ENCODE peak calls at places on chromosomes 5 and 9, in eight cellular contexts. Q is EH; H is stimulated activated effector memory CD8-positive, alpha-beta T cell treated with anti-CD3 and anti-CD28 coated beads, Interleukin-12 subunit alpha, Interleukin-12 subunit beta, amount 100 ng/mL, for 72 hours; D is GM03348; G is GF-D8; V is stimulated activated CD4-positive, alpha-beta T cell treated with anti-CD3 and anti-CD28 coated beads, Interleukin-1b, Interleukin-23, amount 100 ng/mL, for 48 hours; I is activated T-cell treated with anti-CD3 and anti-CD28 coated beads, Interleukin-2, amount 50 U/mL, for 1 hour; N is psoas muscle. F is an unnamed sample.

GRCh38 chr5:77892061-77893010 is 116.2 kb upstream of the TBCA start:
- DNase-seq in V (no peak), N (no peak), Q (no peak), H (no peak), I (no peak), D (no peak), G (no peak), F (no peak)

GRCh38 chr9:93107151-93107824 is 11.3 kb downstream of the CARD19 start:
- DNase-seq in N (peak), V (no peak), Q (no peak), D (no peak), H (no peak), G (no peak), I (peak), F (no peak)

GRCh38 chr9:96523429-96523828 is 73.5 kb downstream of the HABP4 start:
- DNase-seq in G (no peak), N (no peak), D (no peak), H (no peak), Q (no peak), I (no peak), V (no peak), F (no peak)

GRCh38 chr5:133445744-133446143 is 166.6 kb downstream of the FSTL4 start:
- DNase-seq in I (no peak), D (no peak), G (no peak), H (no peak), V (no peak), Q (no peak), N (no peak), F (no peak)

GRCh38 chr5:15794117-15794985 is 294.4 kb downstream of the FBXL7 start:
- DNase-seq in V (no peak), H (no peak), I (no peak), G (no peak), Q (peak), D (peak), N (no peak), F (no peak)

GRCh38 chr5:61467766-61468482 is 135.9 kb downstream of the ZSWIM6 start:
- DNase-seq in V (no peak), N (no peak), Q (peak), H (no peak), G (no peak), I (no peak), D (peak), F (no peak)

GRCh38 chr5:175460126-175460525 is 16.1 kb upstream of the DRD1 start:
- DNase-seq in G (no peak), I (no peak), Q (peak), N (no peak), D (peak), H (no peak), V (no peak), F (peak)

GRCh38 chr5:33091571-33092363 is 349.0 kb upstream of the TARS1 start:
- DNase-seq in H (no peak), G (no peak), D (peak), N (no peak), I (no peak), Q (peak), V (no peak), F (no peak)

GRCh38 chr5:148084269-148084668 is 20.5 kb downstream of the SPINK5 start:
- DNase-seq in Q (no peak), G (no peak), I (no peak), V (no peak), D (no peak), N (no peak), H (no peak), F (no peak)

GRCh38 chr9:83620841-83621636 is 1.9 kb upstream of the IDNK start:
- DNase-seq in Q (peak), G (no peak), I (peak), N (no peak), H (peak), D (peak), V (peak), F (peak)

GRCh38 chr9:21554813-21555212 is 72.7 kb upstream of the IFNE start:
- DNase-seq in I (no peak), V (no peak), G (no peak), H (no peak), N (no peak), D (no peak), Q (no peak), F (no peak)

GRCh38 chr5:55234171-55234700 is 828 bp upstream of the CCNO start:
- DNase-seq in D (peak), Q (peak), H (no peak), I (no peak), N (no peak), G (no peak), V (no peak), F (no peak)

GRCh38 chr5:136656811-136657210 is 291.5 kb upstream of the TRPC7 start:
- DNase-seq in I (no peak), H (no peak), Q (peak), G (no peak), V (no peak), D (no peak), N (no peak), F (no peak)

GRCh38 chr5:103891151-103891550 is 328.6 kb upstream of the NUDT12 start:
- DNase-seq in Q (no peak), V (no peak), I (no peak), G (no peak), N (no peak), H (no peak), D (peak), F (no peak)

GRCh38 chr9:125842215-125842614 is 95.0 kb downstream of the PBX3 start:
- DNase-seq in V (no peak), G (no peak), D (no peak), N (no peak), Q (no peak), H (no peak), I (no peak), F (no peak)

GRCh38 chr5:72328172-72328571 is 8.0 kb downstream of the PTCD2 start:
- DNase-seq in G (no peak), V (no peak), D (peak), N (peak), Q (peak), I (no peak), H (no peak), F (no peak)

GRCh38 chr9:38652486-38652885 is 32.1 kb upstream of the ANKRD18A start:
- DNase-seq in I (no peak), D (no peak), Q (no peak), V (no peak), H (no peak), N (no peak), G (no peak), F (no peak)

GRCh38 chr5:152332696-152333095 is 72.4 kb downstream of the NMUR2 start:
- DNase-seq in Q (no peak), V (no peak), H (no peak), G (no peak), N (no peak), D (no peak), I (no peak), F (no peak)

GRCh38 chr9:77864096-77864889 is 167.3 kb downstream of the GNAQ start:
- DNase-seq in I (no peak), H (no peak), V (no peak), Q (peak), D (peak), G (peak), N (no peak), F (peak)

GRCh38 chr5:107104774-107105050 is 566.0 kb downstream of the EFNA5 start:
- DNase-seq in V (no peak), G (no peak), I (no peak), H (no peak), Q (no peak), N (no peak), D (no peak), F (no peak)

GRCh38 chr5:53073349-53073748 is 36.2 kb downstream of the MOCS2 start:
- DNase-seq in Q (no peak), D (no peak), G (no peak), H (no peak), V (no peak), I (no peak), N (no peak), F (no peak)

GRCh38 chr9:112527959-112528358 is 41.3 kb downstream of the KIAA1958 start:
- DNase-seq in H (no peak), Q (no peak), N (no peak), G (no peak), D (no peak), V (no peak), I (no peak), F (no peak)

GRCh38 chr9:127059030-127059429 is 63.4 kb downstream of the ANGPTL2 start:
- DNase-seq in N (no peak), G (no peak), H (no peak), D (no peak), Q (no peak), V (no peak), I (no peak), F (no peak)

GRCh38 chr9:69919461-69920061 is 98.9 kb downstream of the CFAP95 start:
- DNase-seq in V (no peak), N (no peak), I (no peak), Q (peak), H (no peak), D (peak), G (peak), F (peak)

GRCh38 chr9:128149001-128149701 is at the start of gene LCN2:
- DNase-seq in V (no peak), N (peak), G (no peak), Q (no peak), D (no peak), H (no peak), I (no peak), F (no peak)

GRCh38 chr9:94861589-94862241 is 135.2 kb downstream of the AOPEP start:
- DNase-seq in Q (peak), D (peak), I (no peak), G (peak), V (no peak), N (no peak), H (no peak), F (peak)

GRCh38 chr5:131511934-131512333 is 123.1 kb downstream of the RAPGEF6 start:
- DNase-seq in N (no peak), V (no peak), H (no peak), G (no peak), D (no peak), Q (no peak), I (no peak), F (no peak)

GRCh38 chr5:35153375-35153932 is 76.8 kb downstream of the PRLR start:
- DNase-seq in Q (no peak), H (no peak), D (no peak), N (no peak), V (no peak), I (no peak), G (no peak), F (no peak)

GRCh38 chr5:1792842-1793266 is 6.8 kb downstream of the MRPL36 start:
- DNase-seq in I (peak), N (no peak), D (peak), V (peak), Q (peak), G (peak), H (peak), F (peak)

GRCh38 chr5:113017891-113018635 is 41.5 kb downstream of the DCP2 start:
- DNase-seq in I (no peak), V (no peak), G (no peak), N (no peak), H (no peak), D (no peak), Q (peak), F (no peak)

GRCh38 chr5:96079075-96079474 is 117.4 kb upstream of the ELL2 start:
- DNase-seq in I (no peak), Q (peak), G (no peak), D (peak), V (peak), H (no peak), N (no peak), F (no peak)

GRCh38 chr5:138789771-138790242 is 36.6 kb downstream of the CTNNA1 start:
- DNase-seq in N (no peak), V (no peak), G (no peak), I (no peak), H (no peak), D (peak), Q (peak), F (peak)

GRCh38 chr5:150119421-150120061 is 33.2 kb upstream of the CSF1R start:
- DNase-seq in D (no peak), N (no peak), V (no peak), H (no peak), Q (no peak), I (no peak), G (no peak), F (peak)

GRCh38 chr5:181281077-181281983 is 20.4 kb upstream of the TRIM52 start:
- DNase-seq in Q (no peak), H (no peak), I (no peak), N (no peak), G (no peak), V (no peak), D (no peak), F (no peak)

GRCh38 chr5:136006767-136007251 is 22.0 kb upstream of the TGFBI start:
- DNase-seq in H (no peak), D (peak), Q (peak), N (peak), G (no peak), I (no peak), V (no peak), F (no peak)

GRCh38 chr9:109411818-109412352 is 86.2 kb downstream of the PTPN3 start:
- DNase-seq in H (no peak), V (no peak), G (no peak), D (peak), N (no peak), Q (peak), I (no peak), F (peak)

GRCh38 chr5:115583474-115583873 is 18.8 kb downstream of the TICAM2 start:
- DNase-seq in Q (peak), G (no peak), D (peak), I (no peak), N (no peak), H (no peak), V (no peak), F (no peak)

GRCh38 chr9:78278177-78278777 is 18.6 kb upstream of the PSAT1 start:
- DNase-seq in N (no peak), I (no peak), H (no peak), Q (peak), D (peak), V (no peak), G (peak), F (peak)

F was measured in AML-193.